ENCODE peak calls at places on chromosomes 2 and 18, in ten cellular contexts. F, B, W, N, G, K, I, E, C and D are unnamed samples.

GRCh38 chr2:181586569-181587076 is 70.3 kb downstream of the CERKL start:
- DNase-seq in F (peak; percentile 31), B (no peak), W (no peak), N (peak; percentile 31), G (no peak), K (no peak), I (peak; percentile 66), E (no peak), C (no peak), D (peak; percentile 5)

GRCh38 chr2:181552808-181553207 is 95.6 kb downstream of the ITGA4 start:
- DNase-seq in F (no peak), B (no peak), W (no peak), N (no peak), G (no peak), K (no peak), I (no peak), E (no peak), C (peak; percentile 38), D (no peak)

GRCh38 chr2:40204268-40204667 is 247.6 kb downstream of the SLC8A1 start:
- DNase-seq in F (no peak), B (no peak), W (peak; percentile 75), N (no peak), G (no peak), K (peak; percentile 58), I (no peak), E (no peak), C (peak; percentile 62), D (peak; percentile 81)

GRCh38 chr18:48137354-48138208 is 207.1 kb upstream of the SMAD2 start:
- DNase-seq in F (no peak), B (no peak), W (no peak), N (no peak), G (no peak), K (no peak), I (no peak), E (no peak), C (no peak), D (no peak)

GRCh38 chr2:42917374-42918017 is 125.1 kb upstream of the HAAO start:
- DNase-seq in F (no peak), B (no peak), W (peak; percentile 77), N (no peak), G (no peak), K (peak; percentile 95), I (peak; percentile 36), E (peak; percentile 62), C (peak; percentile 98), D (peak; percentile 84)

GRCh38 chr2:141957321-141957720 is 173.5 kb downstream of the LRP1B start:
- DNase-seq in F (no peak), B (no peak), W (no peak), N (no peak), G (peak; percentile 49), K (no peak), I (no peak), E (no peak), C (no peak), D (no peak)

GRCh38 chr2:43105586-43106562 is 120.5 kb downstream of the ZFP36L2 start:
- DNase-seq in F (peak; percentile 25), B (no peak), W (no peak), N (peak; percentile 45), G (peak; percentile 72), K (peak; percentile 73), I (peak; percentile 61), E (peak; percentile 80), C (peak; percentile 56), D (no peak)

GRCh38 chr18:28073658-28074057 is 103.3 kb downstream of the CDH2 start:
- DNase-seq in F (no peak), B (no peak), W (no peak), N (no peak), G (no peak), K (no peak), I (no peak), E (no peak), C (no peak), D (no peak)

GRCh38 chr18:74994502-74995403 is 214.2 kb downstream of the PTGR3 start:
- DNase-seq in F (peak; percentile 54), B (no peak), W (no peak), N (no peak), G (peak; percentile 64), K (peak; percentile 11), I (peak; percentile 77), E (no peak), C (no peak), D (peak; percentile 10)

GRCh38 chr2:45950606-45951005 is 299.1 kb downstream of the PRKCE start:
- DNase-seq in F (no peak), B (no peak), W (no peak), N (no peak), G (no peak), K (no peak), I (no peak), E (no peak), C (no peak), D (no peak)

GRCh38 chr18:63970803-63971191 is 916 bp downstream of the SERPINB8 start:
- DNase-seq in F (no peak), B (no peak), W (no peak), N (no peak), G (peak; percentile 76), K (peak; percentile 21), I (no peak), E (peak; percentile 75), C (peak; percentile 32), D (no peak)

GRCh38 chr18:8696749-8697211 is 8.6 kb upstream of the MTCL1 start:
- DNase-seq in F (no peak), B (peak; percentile 64), W (no peak), N (peak; percentile 56), G (peak; percentile 92), K (peak; percentile 48), I (peak; percentile 59), E (peak; percentile 85), C (peak; percentile 37), D (peak; percentile 60)

GRCh38 chr2:106316937-106317336 is 122.8 kb upstream of the UXS1 start:
- DNase-seq in F (no peak), B (no peak), W (no peak), N (no peak), G (no peak), K (no peak), I (no peak), E (no peak), C (no peak), D (no peak)

DNA sequence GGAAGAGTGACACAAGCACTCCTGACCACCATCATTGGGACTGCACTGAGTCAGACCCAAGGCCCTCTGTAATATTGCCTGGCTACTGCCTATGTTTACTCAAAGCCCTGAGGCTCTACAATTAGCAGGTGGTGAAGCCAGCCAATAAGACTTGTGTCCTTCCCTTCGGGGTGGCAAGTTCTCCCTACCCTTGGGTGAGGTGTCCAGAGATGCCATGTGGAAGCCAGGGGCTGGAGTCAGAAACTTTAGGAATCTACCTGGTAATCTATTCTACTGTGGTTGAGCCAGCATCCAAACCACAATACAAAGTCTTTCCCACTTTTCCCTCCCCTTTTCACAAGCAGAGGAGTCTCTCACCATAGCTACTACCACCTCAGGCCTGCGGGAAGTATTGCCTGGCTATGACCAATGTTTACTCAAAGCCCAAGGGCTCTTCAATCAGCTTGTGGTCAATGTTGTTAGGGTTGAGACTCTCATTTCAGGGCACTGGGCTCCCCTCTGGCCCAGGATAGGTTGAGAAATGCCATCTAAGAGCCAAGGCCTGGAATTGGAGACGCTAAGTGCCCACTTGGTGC is 17.6 kb downstream of the DHRS9 start:
- DNase-seq in F (no peak), B (no peak), W (no peak), N (no peak), G (no peak), K (no peak), I (no peak), E (no peak), C (no peak), D (peak; percentile 16)
- H3K4me3 ChIP-seq in F (no peak overlapping the region), B (no peak overlapping the region), W (no peak overlapping the region), N (no peak overlapping the region), G (no peak overlapping the region), K (no peak overlapping the region), I (no peak overlapping the region), E (no peak overlapping the region), C (no peak overlapping the region), D (no peak overlapping the region)

DNA sequence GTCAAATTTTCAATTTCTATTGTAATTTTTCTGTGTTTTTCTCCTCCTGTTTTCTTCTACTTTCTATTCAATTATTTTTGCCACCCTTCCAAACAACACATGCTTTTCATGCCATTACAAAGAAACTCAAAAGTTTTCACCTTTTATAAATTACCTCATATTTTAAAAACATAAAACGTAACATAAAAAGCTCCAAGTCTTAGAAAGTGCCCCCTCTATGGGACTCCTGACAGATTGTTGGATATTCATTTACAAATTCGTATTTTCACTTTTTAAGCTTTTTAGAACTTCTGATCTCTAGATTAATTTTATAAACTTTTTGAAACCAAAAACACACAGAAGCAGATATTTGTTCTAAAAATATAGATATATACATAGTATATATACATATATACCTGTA is 1.6 kb downstream of the COL5A2 start:
- DNase-seq in F (no peak), B (no peak), W (no peak), N (peak; percentile 32), G (no peak), K (peak; percentile 51), I (no peak), E (no peak), C (no peak), D (peak; percentile 67)
- TF ChIP-seq CTCF in F (no peak), B (no peak), W (peak; percentile 23), N (peak; percentile 51), G (peak; percentile 70), K (peak; percentile 49), I (no peak), E (no peak), C (peak; percentile 32), D (peak; percentile 52)

GRCh38 chr2:146989726-146990125 is 855.1 kb upstream of the ACVR2A start:
- DNase-seq in F (no peak), B (no peak), W (no peak), N (no peak), G (no peak), K (no peak), I (no peak), E (no peak), C (no peak), D (peak; percentile 32)
- H3K4me3 ChIP-seq in F (no peak overlapping the region), B (no peak overlapping the region), W (no peak overlapping the region), N (no peak overlapping the region), G (no peak overlapping the region), K (no peak overlapping the region), I (no peak overlapping the region), E (no peak overlapping the region), C (no peak overlapping the region), D (no peak overlapping the region)

GRCh38 chr18:49884465-49884864 is 71.1 kb upstream of the ACAA2 start:
- DNase-seq in F (no peak), B (no peak), W (no peak), N (no peak), G (no peak), K (no peak), I (no peak), E (no peak), C (no peak), D (no peak)

GRCh38 chr18:49884959-49885358 is 71.6 kb upstream of the ACAA2 start:
- DNase-seq in F (no peak), B (no peak), W (no peak), N (no peak), G (no peak), K (no peak), I (no peak), E (no peak), C (no peak), D (peak; percentile 15)

GRCh38 chr18:49890041-49890440 is 76.7 kb upstream of the ACAA2 start:
- DNase-seq in F (no peak), B (no peak), W (no peak), N (no peak), G (peak; percentile 60), K (no peak), I (no peak), E (no peak), C (no peak), D (no peak)

GRCh38 chr18:49892148-49892924 is 79.0 kb upstream of the ACAA2 start:
- DNase-seq in F (no peak), B (no peak), W (no peak), N (no peak), G (no peak), K (peak; percentile 20), I (no peak), E (no peak), C (no peak), D (peak; percentile 41)

GRCh38 chr18:49886891-49887764 is 73.8 kb upstream of the ACAA2 start:
- DNase-seq in F (no peak), B (no peak), W (no peak), N (no peak), G (peak; percentile 70), K (no peak), I (no peak), E (no peak), C (no peak), D (no peak)
- TF ChIP-seq CTCF in F (peak; percentile 28), B (no peak), W (no peak), N (no peak), G (peak; percentile 59), K (no peak), I (no peak), E (no peak), C (no peak), D (peak; percentile 10)